ENCODE peak calls at places on chromosome 22, in nine cellular contexts. I is thyroid gland; S is heart right ventricle; X is iPS DF 6.9; M is endodermal cell; H is adipocyte; B is GM23338; A is CD8-positive, alpha-beta T cell; U is psoas muscle. C is an unnamed sample.

GRCh38 chr22:49323751-49324415 is 503.8 kb downstream of the BRD1 start:
- DNase-seq in U (no peak), S (no peak), X (no peak), H (no peak), I (no peak), M (peak; percentile 29), B (no peak), A (no peak), C (no peak)

GRCh38 chr22:40178417-40179409 is 988 bp downstream of the TNRC6B start:
- DNase-seq in I (peak; percentile 36), A (no peak), B (peak; percentile 80), X (no peak), U (no peak), S (no peak), M (peak; percentile 71), H (peak; percentile 71), C (peak; percentile 40)

GRCh38 chr22:40525250-40525884 is 111.2 kb downstream of the MRTFA start:
- DNase-seq in A (peak; percentile 60), X (no peak), B (peak; percentile 72), S (peak; percentile 31), U (peak; percentile 51), I (peak; percentile 31), M (peak; percentile 77), H (peak; percentile 75), C (peak; percentile 43)

GRCh38 chr22:49973018-49973965 is 12.7 kb downstream of the PIM3 start:
- DNase-seq in A (no peak), U (no peak), X (no peak), B (no peak), H (no peak), M (no peak), S (no peak), I (no peak), C (no peak)

GRCh38 chr22:23520875-23521441 is 59.1 kb downstream of the IGLL1 start:
- DNase-seq in S (peak; percentile 39), M (no peak), I (peak; percentile 53), B (no peak), X (no peak), U (no peak), A (no peak), H (peak; percentile 62), C (peak; percentile 29)

GRCh38 chr22:40499187-40499753 is 128.9 kb downstream of the SGSM3 start:
- DNase-seq in U (peak; percentile 18), H (peak; percentile 90), A (no peak), X (no peak), M (no peak), B (no peak), S (no peak), I (no peak), C (peak; percentile 68)

GRCh38 chr22:39820266-39820665 is 73.3 kb downstream of the ENTHD1 start:
- DNase-seq in M (no peak), B (no peak), A (no peak), H (peak; percentile 25), I (no peak), X (no peak), U (no peak), S (no peak), C (no peak)

GRCh38 chr22:41001722-41002122 is 50.5 kb downstream of the RBX1 start:
- DNase-seq in I (peak; percentile 44), X (no peak), H (peak; percentile 14), U (no peak), S (no peak), A (no peak), B (no peak), M (no peak), C (no peak)

DNA sequence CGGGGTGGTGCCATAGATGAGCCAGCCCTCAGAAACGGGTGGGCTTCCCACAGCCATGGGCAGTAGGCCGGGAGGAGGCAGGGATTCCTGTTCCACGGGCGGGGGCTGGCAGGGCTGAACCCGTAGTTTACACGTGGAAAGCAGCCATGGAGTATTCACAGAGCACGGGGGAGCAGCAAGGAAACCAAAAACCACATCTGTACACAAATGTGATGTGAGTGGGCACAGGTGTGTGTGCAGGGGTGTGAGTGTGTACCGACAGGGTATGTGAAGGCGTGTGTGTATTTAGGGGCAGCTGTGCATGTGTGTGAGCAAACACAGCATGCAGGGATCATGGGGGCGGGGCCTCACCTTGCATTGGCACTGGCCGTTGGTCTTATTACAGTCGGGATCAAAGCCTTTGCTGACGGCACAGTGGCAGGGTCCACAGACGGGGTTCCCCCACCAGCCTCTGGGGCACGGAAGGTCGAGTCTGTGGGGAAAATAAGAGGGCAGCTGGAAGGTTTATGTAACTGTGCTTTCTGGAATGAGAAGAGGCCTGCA is 58.3 kb downstream of the TRMU start:
- DNase-seq in S (no peak), B (no peak), H (no peak), A (no peak), X (no peak), M (no peak), U (no peak), I (no peak), C (no peak)
- H3K36me3 ChIP-seq in S (no peaks in the 10 kb centered on the region), B (no peaks in the 10 kb centered on the region), H (no peaks in the 10 kb centered on the region), A (no peaks in the 10 kb centered on the region), X (no peaks in the 10 kb centered on the region), M (peaks cover 11% of the 10 kb centered on the region), U (no peaks in the 10 kb centered on the region), I (peaks cover 18% of the 10 kb centered on the region), C (no peaks in the 10 kb centered on the region)

GRCh38 chr22:25419247-25420113 is 145.0 kb upstream of the GRK3 start:
- DNase-seq in U (no peak), X (no peak), I (peak; percentile 75), S (peak; percentile 16), B (no peak), M (peak; percentile 44), H (peak; percentile 41), A (no peak), C (peak; percentile 44)

GRCh38 chr22:25420471-25420924 is 144.0 kb upstream of the GRK3 start:
- DNase-seq in M (peak; percentile 58), U (no peak), S (no peak), H (no peak), A (no peak), X (no peak), B (no peak), I (no peak), C (no peak)

GRCh38 chr22:25417792-25418191 is 146.7 kb upstream of the GRK3 start:
- DNase-seq in H (no peak), A (no peak), B (no peak), X (no peak), I (no peak), U (no peak), S (no peak), M (no peak), C (no peak)

DNA sequence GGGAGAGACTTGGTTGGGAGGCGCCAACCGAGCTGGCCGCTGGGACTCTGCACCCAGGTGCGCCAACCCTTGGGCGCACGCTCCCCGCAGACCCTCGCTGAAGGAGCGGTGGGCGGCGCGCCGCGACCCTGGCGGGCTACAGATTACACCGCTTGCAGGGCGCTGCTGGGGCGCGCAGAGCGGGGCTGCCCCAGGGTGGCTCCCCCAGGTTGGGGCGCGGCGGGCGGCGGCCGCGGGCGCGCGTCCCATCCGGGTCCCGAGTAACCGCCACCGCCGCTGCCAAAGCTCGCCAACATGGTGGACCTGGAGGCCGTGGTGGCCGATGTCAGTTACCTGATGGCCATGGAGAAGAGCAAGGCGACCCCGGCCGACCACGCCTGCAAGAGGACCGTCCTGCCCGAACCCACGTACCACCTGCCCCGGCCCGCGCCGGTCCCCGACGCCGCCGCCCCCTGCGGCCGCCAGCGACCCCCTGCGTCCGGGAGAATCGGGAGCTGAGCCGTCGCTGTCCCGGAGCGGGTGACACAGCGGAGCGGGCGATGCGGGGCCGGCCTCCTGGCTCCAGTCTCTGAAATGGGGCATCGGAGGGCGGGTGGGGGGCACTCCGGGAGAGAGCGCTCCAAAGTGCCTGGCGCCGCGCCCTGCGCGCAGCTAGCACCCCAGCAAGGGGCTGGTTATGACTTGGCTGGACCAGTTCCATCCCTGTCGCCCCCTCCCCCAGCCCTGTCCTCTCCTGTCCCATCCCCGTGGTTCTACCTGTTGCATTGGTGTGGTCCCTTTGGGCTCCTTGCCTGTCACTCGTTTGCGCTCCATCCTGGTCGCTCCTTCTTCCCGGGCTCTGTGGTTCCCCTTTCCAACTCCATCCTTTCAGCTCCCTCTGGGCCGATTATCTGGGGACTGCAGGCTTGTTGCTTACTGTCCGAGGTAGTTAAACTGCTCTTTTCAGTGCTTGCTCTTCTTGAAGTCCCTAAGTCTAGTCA is 143.3 kb upstream of the GRK3 start:
- DNase-seq in M (peak; percentile 84), S (no peak), X (no peak), B (peak; percentile 95), I (peak; percentile 37), U (no peak), H (no peak), A (no peak), C (no peak)
- H3K4me3 ChIP-seq in M (peak overlapping the region; percentile 81), S (peak overlapping the region; percentile 27), X (peak overlapping the region; percentile 74), B (peak overlapping the region; percentile 76), I (peak overlapping the region; percentile 35), U (peak overlapping the region; percentile 57), H (peak overlapping the region; percentile 46), A (no peak overlapping the region), C (peak overlapping the region; percentile 8)

GRCh38 chr22:36292823-36293530 is 40.0 kb downstream of the APOL1 start:
- DNase-seq in I (no peak), H (no peak), S (no peak), U (no peak), A (no peak), X (no peak), B (no peak), M (no peak), C (no peak)

GRCh38 chr22:36295247-36295646 is 42.3 kb downstream of the APOL1 start:
- DNase-seq in M (no peak), S (no peak), X (no peak), B (no peak), H (no peak), I (no peak), U (no peak), A (no peak), C (no peak)

GRCh38 chr22:36294293-36294620 is 41.3 kb downstream of the APOL1 start:
- DNase-seq in H (no peak), U (no peak), X (no peak), B (no peak), M (no peak), S (no peak), I (no peak), A (no peak), C (no peak)

GRCh38 chr22:36294801-36295200 is 41.9 kb downstream of the APOL1 start:
- DNase-seq in U (no peak), S (no peak), M (no peak), H (no peak), X (no peak), B (no peak), I (no peak), A (no peak), C (no peak)

DNA sequence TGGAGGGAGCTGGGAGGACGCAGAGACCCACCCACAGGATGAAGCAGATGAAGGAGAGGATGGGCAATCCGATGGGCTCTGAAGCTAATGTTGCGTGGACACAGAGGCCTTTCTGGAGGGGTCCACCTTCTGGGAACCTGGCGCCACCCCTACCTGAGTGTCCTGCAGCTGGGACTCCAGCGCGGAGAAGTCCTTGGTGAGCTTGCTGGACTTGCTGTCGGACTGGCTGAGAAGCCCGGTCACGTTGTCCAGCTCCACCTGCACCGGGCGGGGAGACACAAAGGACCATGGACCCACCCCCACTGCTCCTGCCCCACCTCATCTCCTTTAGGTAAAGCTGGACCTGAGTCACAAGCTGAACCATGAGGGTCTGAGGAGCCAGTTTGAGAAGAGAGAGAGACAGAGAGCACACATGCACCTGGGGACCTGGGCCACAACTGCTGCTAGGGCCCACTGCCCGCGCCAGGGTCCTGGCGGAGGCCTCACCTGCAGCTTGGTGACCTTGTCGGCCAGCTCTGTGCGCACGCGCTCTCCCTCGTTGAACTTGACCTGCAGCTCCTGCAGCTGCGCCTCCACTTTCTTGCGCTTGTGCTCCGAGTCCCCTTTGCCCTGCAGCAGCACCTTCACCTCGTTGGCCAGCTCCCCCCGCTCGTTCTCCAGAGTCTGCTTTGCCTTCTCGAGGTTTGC is 40.8 kb downstream of the APOL1 start:
- DNase-seq in H (no peak), I (no peak), A (no peak), B (no peak), U (no peak), S (no peak), M (no peak), X (no peak), C (no peak)
- H3K36me3 ChIP-seq in H (peaks cover 86% of the 10 kb centered on the region), I (peaks cover 84% of the 10 kb centered on the region), A (peaks cover 79% of the 10 kb centered on the region), B (peaks cover 74% of the 10 kb centered on the region), U (peaks cover 20% of the 10 kb centered on the region), S (peaks cover 91% of the 10 kb centered on the region), M (peaks cover 86% of the 10 kb centered on the region), X (peaks cover 78% of the 10 kb centered on the region), C (peaks cover 81% of the 10 kb centered on the region)

GRCh38 chr22:42808516-42808915 is 48.6 kb downstream of the ARFGAP3 start:
- DNase-seq in H (no peak), U (no peak), S (no peak), X (no peak), I (no peak), B (no peak), A (no peak), M (no peak), C (no peak)

GRCh38 chr22:42805998-42806481 is 51.0 kb downstream of the ARFGAP3 start:
- DNase-seq in B (no peak), H (no peak), M (no peak), I (no peak), A (no peak), U (no peak), S (no peak), X (no peak), C (peak; percentile 23)

GRCh38 chr22:42803454-42803853 is 53.6 kb downstream of the ARFGAP3 start:
- DNase-seq in H (no peak), A (no peak), I (peak; percentile 53), U (peak; percentile 51), B (no peak), X (no peak), M (no peak), S (peak; percentile 62), C (peak; percentile 62)

GRCh38 chr22:42805016-42805997 is 51.8 kb downstream of the ARFGAP3 start:
- DNase-seq in U (peak; percentile 61), M (no peak), A (no peak), X (no peak), B (peak; percentile 34), S (no peak), H (no peak), I (peak; percentile 98), C (peak; percentile 80)

GRCh38 chr22:42807185-42807584 is 49.9 kb downstream of the ARFGAP3 start:
- DNase-seq in B (no peak), I (no peak), A (no peak), S (no peak), U (no peak), X (no peak), H (no peak), M (no peak), C (no peak)
- H3K4me3 ChIP-seq in B (no peak overlapping the region), I (no peak overlapping the region), A (no peak overlapping the region), S (no peak overlapping the region), U (no peak overlapping the region), X (no peak overlapping the region), H (no peak overlapping the region), M (no peak overlapping the region), C (no peak overlapping the region)